ENCODE peak calls at places on chromosomes 2 and 18, in ten cellular contexts. Y is choroid plexus epithelial cell; V is upper lobe of right lung; R is psoas muscle; F is prostate gland; X is AG09309; W is lower lobe of right lung; P is H7; M is CD8-positive, alpha-beta memory T cell; J is body of pancreas. D is an unnamed sample.
A peak's percentile ranks its signal among the peaks of the same experiment; 100 is the strongest.

GRCh38 chr2:55923091-55923977 is at the start of gene EFEMP1:
- DNase-seq in M (no peak), J (peak; percentile 64), X (no peak), P (peak; percentile 89), R (peak; percentile 71), V (peak; percentile 91), F (peak; percentile 77), Y (peak; percentile 74), W (peak; percentile 82), D (peak; percentile 80)

GRCh38 chr2:202529389-202529788 is 105.4 kb upstream of the FAM117B start:
- DNase-seq in F (no peak), Y (peak; percentile 67), M (no peak), R (no peak), W (no peak), J (no peak), P (no peak), V (no peak), X (peak; percentile 25), D (no peak)

GRCh38 chr18:54223568-54224241 is 764 bp downstream of the MBD2 start:
- DNase-seq in J (peak; percentile 90), P (peak; percentile 71), Y (peak; percentile 96), X (peak; percentile 87), R (peak; percentile 62), M (peak; percentile 22), V (peak; percentile 73), F (peak; percentile 72), W (peak; percentile 63), D (peak; percentile 23)

GRCh38 chr2:71306762-71307161 is 24.8 kb upstream of the ZNF638 start:
- DNase-seq in X (peak; percentile 70), P (peak; percentile 26), R (no peak), V (no peak), M (no peak), F (no peak), W (no peak), J (no peak), Y (no peak), D (no peak)

GRCh38 chr2:238136820-238137537 is 1.5 kb upstream of the KLHL30 start:
- DNase-seq in V (peak; percentile 81), P (no peak), F (no peak), R (peak; percentile 71), W (peak; percentile 77), J (peak; percentile 26), M (no peak), X (peak; percentile 32), Y (peak; percentile 89), D (peak; percentile 55)

GRCh38 chr2:189300917-189301316 is 121.4 kb upstream of the COL5A2 start:
- DNase-seq in W (no peak), V (no peak), X (no peak), P (no peak), J (no peak), M (no peak), Y (no peak), F (no peak), R (no peak), D (no peak)

GRCh38 chr2:148555622-148556294 is 88.8 kb upstream of the EPC2 start:
- DNase-seq in J (no peak), W (no peak), R (no peak), F (no peak), P (no peak), M (no peak), X (no peak), Y (no peak), V (no peak), D (no peak)

GRCh38 chr2:97693476-97693875 is 19.9 kb upstream of the ZAP70 start:
- DNase-seq in V (no peak), J (no peak), P (no peak), Y (peak; percentile 47), M (no peak), R (no peak), F (no peak), X (no peak), W (no peak), D (peak; percentile 39)

GRCh38 chr2:29233428-29233827 is 118.2 kb downstream of the CLIP4 start:
- DNase-seq in X (no peak), V (no peak), J (no peak), P (no peak), R (no peak), W (no peak), Y (no peak), M (no peak), F (peak; percentile 80), D (peak; percentile 91)

GRCh38 chr18:63603772-63604171 is 16.6 kb downstream of the SERPINB13 start:
- DNase-seq in P (no peak), Y (peak; percentile 20), R (no peak), M (no peak), J (no peak), X (no peak), W (no peak), V (no peak), F (no peak), D (peak; percentile 43)

GRCh38 chr2:236160366-236161081 is 7.7 kb downstream of the GBX2 start:
- DNase-seq in Y (no peak), J (no peak), M (no peak), W (no peak), R (no peak), V (peak; percentile 53), X (no peak), P (peak; percentile 79), F (no peak), D (no peak)

GRCh38 chr2:173149491-173149890 is 73.8 kb downstream of the MAP3K20 start:
- DNase-seq in P (peak; percentile 12), V (no peak), M (peak; percentile 47), Y (peak; percentile 26), F (no peak), W (no peak), J (no peak), R (no peak), X (no peak), D (no peak)

GRCh38 chr18:35171315-35171987 is 69.4 kb upstream of the ZNF397 start:
- DNase-seq in X (no peak), F (no peak), V (no peak), Y (peak; percentile 58), R (no peak), W (no peak), M (no peak), P (no peak), J (no peak), D (no peak)

GRCh38 chr2:226754821-226755536 is 44.6 kb downstream of the IRS1 start:
- DNase-seq in W (no peak), P (no peak), F (no peak), M (no peak), R (no peak), Y (peak; percentile 85), X (no peak), J (no peak), V (no peak), D (no peak)
- H3K4me3 ChIP-seq in W (no peak overlapping the region), P (no peak overlapping the region), F (no peak overlapping the region), M (no peak overlapping the region), R (peak overlapping the region; percentile 54), Y (no peak overlapping the region), X (no peak overlapping the region), J (no peak overlapping the region), V (no peak overlapping the region), D (no peak overlapping the region)

GRCh38 chr2:24077879-24078278 is 1.8 kb upstream of the SF3B6 start:
- DNase-seq in Y (no peak), W (no peak), P (no peak), F (no peak), R (no peak), V (no peak), J (no peak), M (no peak), X (no peak), D (no peak)
- H3K4me3 ChIP-seq in Y (peak overlapping the region; percentile 78), W (peak overlapping the region; percentile 96), P (peak overlapping the region; percentile 79), F (peak overlapping the region; percentile 53), R (peak overlapping the region; percentile 93), V (peak overlapping the region; percentile 84), J (no peak overlapping the region), M (peak overlapping the region; percentile 98), X (no peak overlapping the region), D (peak overlapping the region; percentile 89)

DNA sequence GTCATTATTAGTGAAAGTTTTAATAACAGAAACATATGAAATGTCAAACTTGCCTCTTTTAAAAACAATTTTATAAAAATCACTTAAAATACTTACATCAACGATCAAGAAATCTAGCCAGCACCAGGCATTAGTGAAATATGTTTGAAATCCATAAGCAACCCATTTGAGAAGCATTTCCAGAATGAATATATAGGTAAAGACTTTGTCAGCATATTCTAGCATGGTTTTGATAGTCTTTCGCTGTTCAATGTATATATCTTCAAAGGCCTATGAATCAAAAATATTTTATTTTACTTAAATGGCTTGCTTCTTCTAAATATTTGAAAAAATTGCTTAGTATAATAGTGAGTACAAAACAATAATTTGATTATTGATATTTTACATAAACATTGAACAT is 91.1 kb downstream of the SCN3A start:
- DNase-seq in J (no peak), M (no peak), R (no peak), X (no peak), P (no peak), V (no peak), Y (no peak), W (no peak), F (no peak), D (no peak)
- H3K4me3 ChIP-seq in J (no peak overlapping the region), M (no peak overlapping the region), R (no peak overlapping the region), X (no peak overlapping the region), P (no peak overlapping the region), V (no peak overlapping the region), Y (no peak overlapping the region), W (no peak overlapping the region), F (no peak overlapping the region), D (no peak overlapping the region)

GRCh38 chr18:32286749-32287148 is 96.9 kb downstream of the MEP1B start:
- DNase-seq in X (no peak), V (no peak), Y (no peak), P (no peak), R (no peak), W (no peak), F (no peak), M (no peak), J (no peak), D (no peak)
- H3K4me3 ChIP-seq in X (no peak overlapping the region), V (no peak overlapping the region), Y (no peak overlapping the region), P (no peak overlapping the region), R (no peak overlapping the region), W (no peak overlapping the region), F (no peak overlapping the region), M (no peak overlapping the region), J (no peak overlapping the region), D (no peak overlapping the region)

GRCh38 chr2:119929537-119929936 is 83.3 kb upstream of the EPB41L5 start:
- DNase-seq in P (no peak), W (no peak), V (no peak), M (peak; percentile 2), Y (peak; percentile 8), J (no peak), X (no peak), R (no peak), F (no peak), D (no peak)
- H3K4me3 ChIP-seq in P (no peak overlapping the region), W (peak overlapping the region; percentile 17), V (peak overlapping the region; percentile 18), M (peak overlapping the region; percentile 49), Y (no peak overlapping the region), J (no peak overlapping the region), X (no peak overlapping the region), R (no peak overlapping the region), F (no peak overlapping the region), D (no peak overlapping the region)

GRCh38 chr2:160137457-160137856 is 62.6 kb downstream of the ITGB6 start:
- DNase-seq in J (no peak), V (no peak), X (no peak), M (no peak), P (no peak), W (no peak), R (no peak), Y (no peak), F (no peak), D (no peak)
- H3K4me3 ChIP-seq in J (no peak overlapping the region), V (no peak overlapping the region), X (no peak overlapping the region), M (no peak overlapping the region), P (no peak overlapping the region), W (no peak overlapping the region), R (no peak overlapping the region), Y (no peak overlapping the region), F (no peak overlapping the region), D (no peak overlapping the region)

GRCh38 chr2:240454031-240454901 is 18.8 kb downstream of the GPC1 start:
- DNase-seq in M (no peak), F (no peak), W (no peak), P (peak; percentile 82), Y (no peak), R (peak; percentile 16), X (no peak), J (no peak), V (no peak), D (no peak)
- H3K4me3 ChIP-seq in M (no peak overlapping the region), F (peak overlapping the region; percentile 65), W (no peak overlapping the region), P (peak overlapping the region; percentile 39), Y (peak overlapping the region; percentile 2), R (no peak overlapping the region), X (no peak overlapping the region), J (no peak overlapping the region), V (no peak overlapping the region), D (no peak overlapping the region)

D was measured in PC-9.